ENCODE peak calls at places on chromosomes 11 and 22, in nine cellular contexts. One of them, this sample, is unnamed.

GRCh38 chr11:123206671-123207421 is 11.8 kb upstream of the CLMP start:
- DNase-seq in endodermal cell: peak; percentile 75
- DNase-seq in tibial nerve: no peak
- DNase-seq in heart left ventricle: no peak
- DNase-seq in right atrium auricular region: no peak
- DNase-seq in endothelial cell of umbilical vein: no peak
- DNase-seq in PC-3: no peak
- DNase-seq in HCT116: no peak
- DNase-seq in CD4-positive, alpha-beta memory T cell: no peak
- DNase-seq in this sample: no peak

GRCh38 chr11:68659158-68659921 is 25.0 kb upstream of the GAL start:
- DNase-seq in right atrium auricular region: peak; percentile 76
- DNase-seq in tibial nerve: peak; percentile 94
- DNase-seq in PC-3: peak; percentile 89
- DNase-seq in heart left ventricle: peak; percentile 66
- DNase-seq in CD4-positive, alpha-beta memory T cell: no peak
- DNase-seq in endothelial cell of umbilical vein: peak; percentile 91
- DNase-seq in endodermal cell: no peak
- DNase-seq in HCT116: no peak
- DNase-seq in this sample: no peak

GRCh38 chr11:95924414-95924760 is 480 bp upstream of the MTMR2 start:
- DNase-seq in tibial nerve: no peak
- DNase-seq in endothelial cell of umbilical vein: no peak
- DNase-seq in endodermal cell: no peak
- DNase-seq in CD4-positive, alpha-beta memory T cell: no peak
- DNase-seq in PC-3: peak; percentile 76
- DNase-seq in right atrium auricular region: no peak
- DNase-seq in HCT116: no peak
- DNase-seq in heart left ventricle: no peak
- DNase-seq in this sample: no peak

GRCh38 chr22:37001826-37002225 is 17.4 kb downstream of the TST start:
- DNase-seq in endodermal cell: peak; percentile 28
- DNase-seq in PC-3: no peak
- DNase-seq in tibial nerve: no peak
- DNase-seq in right atrium auricular region: no peak
- DNase-seq in HCT116: no peak
- DNase-seq in heart left ventricle: no peak
- DNase-seq in CD4-positive, alpha-beta memory T cell: no peak
- DNase-seq in endothelial cell of umbilical vein: no peak
- DNase-seq in this sample: no peak

GRCh38 chr11:79940165-79940564 is 499.3 kb upstream of the TENM4 start:
- DNase-seq in PC-3: peak; percentile 68
- DNase-seq in endodermal cell: peak; percentile 70
- DNase-seq in CD4-positive, alpha-beta memory T cell: no peak
- DNase-seq in right atrium auricular region: no peak
- DNase-seq in HCT116: no peak
- DNase-seq in endothelial cell of umbilical vein: no peak
- DNase-seq in heart left ventricle: no peak
- DNase-seq in tibial nerve: no peak
- DNase-seq in this sample: no peak

GRCh38 chr11:32722255-32722654 is 72.2 kb downstream of the CCDC73 start:
- DNase-seq in HCT116: no peak
- DNase-seq in right atrium auricular region: no peak
- DNase-seq in heart left ventricle: no peak
- DNase-seq in endodermal cell: no peak
- DNase-seq in tibial nerve: no peak
- DNase-seq in endothelial cell of umbilical vein: no peak
- DNase-seq in PC-3: peak; percentile 27
- DNase-seq in CD4-positive, alpha-beta memory T cell: no peak
- DNase-seq in this sample: no peak

GRCh38 chr11:113721462-113722066 is 15.5 kb upstream of the TMPRSS5 start:
- DNase-seq in tibial nerve: no peak
- DNase-seq in endothelial cell of umbilical vein: no peak
- DNase-seq in right atrium auricular region: no peak
- DNase-seq in PC-3: no peak
- DNase-seq in HCT116: no peak
- DNase-seq in endodermal cell: no peak
- DNase-seq in CD4-positive, alpha-beta memory T cell: no peak
- DNase-seq in heart left ventricle: no peak
- DNase-seq in this sample: no peak

GRCh38 chr11:109604506-109604905 is 182.5 kb downstream of the C11orf87 start:
- DNase-seq in right atrium auricular region: no peak
- DNase-seq in endothelial cell of umbilical vein: no peak
- DNase-seq in heart left ventricle: no peak
- DNase-seq in PC-3: no peak
- DNase-seq in HCT116: no peak
- DNase-seq in tibial nerve: no peak
- DNase-seq in CD4-positive, alpha-beta memory T cell: no peak
- DNase-seq in endodermal cell: no peak
- DNase-seq in this sample: no peak

GRCh38 chr11:115630109-115630700 is 126.0 kb upstream of the CADM1 start:
- DNase-seq in right atrium auricular region: no peak
- DNase-seq in CD4-positive, alpha-beta memory T cell: no peak
- DNase-seq in HCT116: no peak
- DNase-seq in tibial nerve: no peak
- DNase-seq in PC-3: no peak
- DNase-seq in heart left ventricle: no peak
- DNase-seq in endothelial cell of umbilical vein: no peak
- DNase-seq in endodermal cell: no peak
- DNase-seq in this sample: no peak

GRCh38 chr11:128548655-128549255 is 38.6 kb downstream of the ETS1 start:
- DNase-seq in tibial nerve: peak; percentile 30
- DNase-seq in CD4-positive, alpha-beta memory T cell: peak; percentile 39
- DNase-seq in PC-3: peak; percentile 31
- DNase-seq in endodermal cell: peak; percentile 78
- DNase-seq in endothelial cell of umbilical vein: peak; percentile 98
- DNase-seq in heart left ventricle: peak; percentile 84
- DNase-seq in right atrium auricular region: peak; percentile 70
- DNase-seq in HCT116: no peak
- DNase-seq in this sample: no peak
- H3K4me1 ChIP-seq in tibial nerve: peaks cover 26% of the 10 kb centered on the region
- H3K4me1 ChIP-seq in CD4-positive, alpha-beta memory T cell: peaks cover 73% of the 10 kb centered on the region
- H3K4me1 ChIP-seq in PC-3: no peaks in the 10 kb centered on the region
- H3K4me1 ChIP-seq in endodermal cell: peaks cover 4% of the 10 kb centered on the region
- H3K4me1 ChIP-seq in endothelial cell of umbilical vein: peaks cover 12% of the 10 kb centered on the region
- H3K4me1 ChIP-seq in heart left ventricle: peaks cover 66% of the 10 kb centered on the region
- H3K4me1 ChIP-seq in right atrium auricular region: peaks cover 51% of the 10 kb centered on the region
- H3K4me1 ChIP-seq in HCT116: no peaks in the 10 kb centered on the region
- H3K4me1 ChIP-seq in this sample: peaks cover 2% of the 10 kb centered on the region

GRCh38 chr22:24925586-24926427 is 20.7 kb downstream of the LHFPL7 start:
- DNase-seq in HCT116: no peak
- DNase-seq in heart left ventricle: no peak
- DNase-seq in endodermal cell: peak; percentile 76
- DNase-seq in CD4-positive, alpha-beta memory T cell: no peak
- DNase-seq in endothelial cell of umbilical vein: peak; percentile 71
- DNase-seq in tibial nerve: no peak
- DNase-seq in PC-3: no peak
- DNase-seq in right atrium auricular region: no peak
- DNase-seq in this sample: no peak
- H3K27ac ChIP-seq in HCT116: no peak overlapping the region
- H3K27ac ChIP-seq in heart left ventricle: no peak overlapping the region
- H3K27ac ChIP-seq in endodermal cell: no peak overlapping the region
- H3K27ac ChIP-seq in CD4-positive, alpha-beta memory T cell: no peak overlapping the region
- H3K27ac ChIP-seq in endothelial cell of umbilical vein: peak overlapping the region; percentile 38
- H3K27ac ChIP-seq in tibial nerve: no peak overlapping the region
- H3K27ac ChIP-seq in PC-3: no peak overlapping the region
- H3K27ac ChIP-seq in right atrium auricular region: no peak overlapping the region
- H3K27ac ChIP-seq in this sample: no peak overlapping the region

GRCh38 chr22:45996241-45997076 is 19.5 kb upstream of the WNT7B start:
- DNase-seq in endodermal cell: no peak
- DNase-seq in heart left ventricle: peak; percentile 81
- DNase-seq in endothelial cell of umbilical vein: peak; percentile 77
- DNase-seq in right atrium auricular region: peak; percentile 85
- DNase-seq in tibial nerve: no peak
- DNase-seq in PC-3: no peak
- DNase-seq in CD4-positive, alpha-beta memory T cell: no peak
- DNase-seq in HCT116: no peak
- DNase-seq in this sample: no peak
- H3K4me3 ChIP-seq in endodermal cell: no peak overlapping the region
- H3K4me3 ChIP-seq in heart left ventricle: peak overlapping the region; percentile 18
- H3K4me3 ChIP-seq in endothelial cell of umbilical vein: no peak overlapping the region
- H3K4me3 ChIP-seq in right atrium auricular region: peak overlapping the region; percentile 4
- H3K4me3 ChIP-seq in tibial nerve: no peak overlapping the region
- H3K4me3 ChIP-seq in PC-3: no peak overlapping the region
- H3K4me3 ChIP-seq in CD4-positive, alpha-beta memory T cell: no peak overlapping the region
- H3K4me3 ChIP-seq in HCT116: no peak overlapping the region
- H3K4me3 ChIP-seq in this sample: no peak overlapping the region

GRCh38 chr22:22748297-22748743 is 103.9 kb downstream of the GGTLC2 start:
- DNase-seq in HCT116: no peak
- DNase-seq in heart left ventricle: no peak
- DNase-seq in endodermal cell: peak; percentile 83
- DNase-seq in PC-3: peak; percentile 64
- DNase-seq in endothelial cell of umbilical vein: peak; percentile 38
- DNase-seq in tibial nerve: peak; percentile 75
- DNase-seq in right atrium auricular region: peak; percentile 72
- DNase-seq in CD4-positive, alpha-beta memory T cell: peak; percentile 33
- DNase-seq in this sample: no peak

GRCh38 chr22:22750335-22751042 is 106.1 kb downstream of the GGTLC2 start:
- DNase-seq in tibial nerve: no peak
- DNase-seq in endothelial cell of umbilical vein: no peak
- DNase-seq in heart left ventricle: no peak
- DNase-seq in PC-3: no peak
- DNase-seq in right atrium auricular region: no peak
- DNase-seq in endodermal cell: no peak
- DNase-seq in CD4-positive, alpha-beta memory T cell: no peak
- DNase-seq in HCT116: no peak
- DNase-seq in this sample: no peak

GRCh38 chr22:22751043-22751603 is 106.7 kb downstream of the GGTLC2 start:
- DNase-seq in endothelial cell of umbilical vein: no peak
- DNase-seq in heart left ventricle: no peak
- DNase-seq in endodermal cell: no peak
- DNase-seq in HCT116: no peak
- DNase-seq in PC-3: no peak
- DNase-seq in tibial nerve: no peak
- DNase-seq in CD4-positive, alpha-beta memory T cell: no peak
- DNase-seq in right atrium auricular region: no peak
- DNase-seq in this sample: no peak

GRCh38 chr22:22748756-22749155 is 104.3 kb downstream of the GGTLC2 start:
- DNase-seq in PC-3: no peak
- DNase-seq in right atrium auricular region: no peak
- DNase-seq in endodermal cell: no peak
- DNase-seq in CD4-positive, alpha-beta memory T cell: no peak
- DNase-seq in tibial nerve: no peak
- DNase-seq in HCT116: no peak
- DNase-seq in endothelial cell of umbilical vein: no peak
- DNase-seq in heart left ventricle: no peak
- DNase-seq in this sample: no peak

GRCh38 chr22:22749167-22749758 is 104.8 kb downstream of the GGTLC2 start:
- DNase-seq in PC-3: no peak
- DNase-seq in endodermal cell: no peak
- DNase-seq in tibial nerve: no peak
- DNase-seq in HCT116: no peak
- DNase-seq in CD4-positive, alpha-beta memory T cell: no peak
- DNase-seq in heart left ventricle: no peak
- DNase-seq in endothelial cell of umbilical vein: no peak
- DNase-seq in right atrium auricular region: no peak
- DNase-seq in this sample: no peak
- H3K4me1 ChIP-seq in PC-3: no peaks in the 10 kb centered on the region
- H3K4me1 ChIP-seq in endodermal cell: no peaks in the 10 kb centered on the region
- H3K4me1 ChIP-seq in tibial nerve: no peaks in the 10 kb centered on the region
- H3K4me1 ChIP-seq in HCT116: no peaks in the 10 kb centered on the region
- H3K4me1 ChIP-seq in CD4-positive, alpha-beta memory T cell: peaks cover 20% of the 10 kb centered on the region
- H3K4me1 ChIP-seq in heart left ventricle: no peaks in the 10 kb centered on the region
- H3K4me1 ChIP-seq in endothelial cell of umbilical vein: no peaks in the 10 kb centered on the region
- H3K4me1 ChIP-seq in right atrium auricular region: no peaks in the 10 kb centered on the region
- H3K4me1 ChIP-seq in this sample: no peaks in the 10 kb centered on the region

GRCh38 chr22:45332001-45332400 is 22.3 kb downstream of the FAM118A start:
- DNase-seq in PC-3: no peak
- DNase-seq in right atrium auricular region: no peak
- DNase-seq in tibial nerve: no peak
- DNase-seq in heart left ventricle: no peak
- DNase-seq in CD4-positive, alpha-beta memory T cell: no peak
- DNase-seq in endothelial cell of umbilical vein: no peak
- DNase-seq in endodermal cell: no peak
- DNase-seq in HCT116: no peak
- DNase-seq in this sample: no peak
- H3K27ac ChIP-seq in PC-3: no peak overlapping the region
- H3K27ac ChIP-seq in right atrium auricular region: peak overlapping the region; percentile 75
- H3K27ac ChIP-seq in tibial nerve: no peak overlapping the region
- H3K27ac ChIP-seq in heart left ventricle: no peak overlapping the region
- H3K27ac ChIP-seq in CD4-positive, alpha-beta memory T cell: no peak overlapping the region
- H3K27ac ChIP-seq in endothelial cell of umbilical vein: no peak overlapping the region
- H3K27ac ChIP-seq in endodermal cell: no peak overlapping the region
- H3K27ac ChIP-seq in HCT116: no peak overlapping the region
- H3K27ac ChIP-seq in this sample: no peak overlapping the region

GRCh38 chr11:121418625-121419114 is 33.4 kb upstream of the SORL1 start:
- DNase-seq in heart left ventricle: peak; percentile 42
- DNase-seq in right atrium auricular region: no peak
- DNase-seq in CD4-positive, alpha-beta memory T cell: peak; percentile 77
- DNase-seq in PC-3: no peak
- DNase-seq in endodermal cell: no peak
- DNase-seq in tibial nerve: peak; percentile 12
- DNase-seq in endothelial cell of umbilical vein: no peak
- DNase-seq in HCT116: no peak
- DNase-seq in this sample: no peak

GRCh38 chr11:121415861-121416260 is 36.3 kb upstream of the SORL1 start:
- DNase-seq in right atrium auricular region: no peak
- DNase-seq in endodermal cell: no peak
- DNase-seq in tibial nerve: peak; percentile 45
- DNase-seq in HCT116: no peak
- DNase-seq in endothelial cell of umbilical vein: no peak
- DNase-seq in heart left ventricle: no peak
- DNase-seq in PC-3: peak; percentile 92
- DNase-seq in CD4-positive, alpha-beta memory T cell: no peak
- DNase-seq in this sample: no peak

GRCh38 chr11:121416909-121417567 is 35.1 kb upstream of the SORL1 start:
- DNase-seq in HCT116: no peak
- DNase-seq in tibial nerve: peak; percentile 87
- DNase-seq in PC-3: peak; percentile 98
- DNase-seq in endothelial cell of umbilical vein: peak; percentile 13
- DNase-seq in right atrium auricular region: peak; percentile 93
- DNase-seq in heart left ventricle: peak; percentile 85
- DNase-seq in CD4-positive, alpha-beta memory T cell: peak; percentile 58
- DNase-seq in endodermal cell: no peak
- DNase-seq in this sample: no peak

GRCh38 chr11:121419839-121420238 is 32.3 kb upstream of the SORL1 start:
- DNase-seq in endothelial cell of umbilical vein: no peak
- DNase-seq in endodermal cell: no peak
- DNase-seq in heart left ventricle: no peak
- DNase-seq in PC-3: no peak
- DNase-seq in CD4-positive, alpha-beta memory T cell: no peak
- DNase-seq in tibial nerve: peak; percentile 25
- DNase-seq in right atrium auricular region: no peak
- DNase-seq in HCT116: no peak
- DNase-seq in this sample: no peak

GRCh38 chr11:121417607-121418006 is 34.5 kb upstream of the SORL1 start:
- DNase-seq in PC-3: no peak
- DNase-seq in HCT116: no peak
- DNase-seq in tibial nerve: no peak
- DNase-seq in endothelial cell of umbilical vein: no peak
- DNase-seq in CD4-positive, alpha-beta memory T cell: no peak
- DNase-seq in right atrium auricular region: no peak
- DNase-seq in endodermal cell: no peak
- DNase-seq in heart left ventricle: no peak
- DNase-seq in this sample: no peak
- H3K4me3 ChIP-seq in PC-3: no peak overlapping the region
- H3K4me3 ChIP-seq in HCT116: no peak overlapping the region
- H3K4me3 ChIP-seq in tibial nerve: no peak overlapping the region
- H3K4me3 ChIP-seq in endothelial cell of umbilical vein: no peak overlapping the region
- H3K4me3 ChIP-seq in CD4-positive, alpha-beta memory T cell: no peak overlapping the region
- H3K4me3 ChIP-seq in right atrium auricular region: no peak overlapping the region
- H3K4me3 ChIP-seq in endodermal cell: no peak overlapping the region
- H3K4me3 ChIP-seq in heart left ventricle: no peak overlapping the region
- H3K4me3 ChIP-seq in this sample: no peak overlapping the region